ENCODE peak calls at places on chromosome X, in five cellular contexts. O, W, Y, H and P are unnamed samples.
A peak's percentile ranks its signal among the peaks of the same experiment; 100 is the strongest.

GRCh38 chrX:136754641-136755040 is 26.1 kb downstream of the ARHGEF6 start:
- DNase-seq in Y (no peak), H (no peak), O (no peak), W (no peak), P (peak; percentile 29)

GRCh38 chrX:41381685-41382084 is 47.7 kb downstream of the DDX3X start:
- DNase-seq in Y (peak; percentile 66), O (no peak), H (peak; percentile 61), W (peak; percentile 90), P (peak; percentile 18)

GRCh38 chrX:45322382-45322781 is 121.7 kb upstream of the DIPK2B start:
- DNase-seq in Y (peak; percentile 34), H (peak; percentile 26), O (peak; percentile 0), W (peak; percentile 83), P (peak; percentile 38)

GRCh38 chrX:136909706-136910564 is 29.4 kb upstream of the RBMX start:
- DNase-seq in H (peak; percentile 90), W (peak; percentile 91), Y (peak; percentile 83), O (peak; percentile 6), P (peak; percentile 89)

GRCh38 chrX:45750639-45751038 is 550.0 kb upstream of the DIPK2B start:
- DNase-seq in H (no peak), W (no peak), Y (no peak), O (no peak), P (no peak)

GRCh38 chrX:8873102-8873501 is 71.9 kb upstream of the FAM9A start:
- DNase-seq in W (no peak), Y (no peak), O (no peak), H (no peak), P (no peak)

GRCh38 chrX:15056044-15056443 is 182.8 kb downstream of the MOSPD2 start:
- DNase-seq in O (no peak), H (no peak), Y (no peak), W (peak; percentile 10), P (no peak)

GRCh38 chrX:53065066-53065465 is 16.5 kb downstream of the GPR173 start:
- DNase-seq in O (no peak), Y (no peak), W (no peak), H (no peak), P (no peak)

GRCh38 chrX:12567857-12568256 is 223.4 kb upstream of the PRPS2 start:
- DNase-seq in W (peak; percentile 13), H (no peak), Y (no peak), O (no peak), P (no peak)

GRCh38 chrX:155086202-155086840 is 15.0 kb downstream of the BRCC3 start:
- DNase-seq in Y (peak; percentile 30), H (no peak), O (no peak), W (peak; percentile 12), P (peak; percentile 39)

GRCh38 chrX:30141966-30142365 is 73.4 kb upstream of the MAGEB2 start:
- DNase-seq in O (no peak), W (peak; percentile 59), Y (no peak), H (peak; percentile 1), P (peak; percentile 25)

GRCh38 chrX:48831909-48832291 is 3.5 kb downstream of the PCSK1N start:
- DNase-seq in Y (no peak), W (no peak), O (no peak), H (no peak), P (no peak)

GRCh38 chrX:42976729-42977366 is 198.9 kb upstream of the PPP1R2C start:
- DNase-seq in H (no peak), W (no peak), O (no peak), Y (no peak), P (no peak)

GRCh38 chrX:110316351-110317078 is 1.4 kb downstream of the AMMECR1 start:
- DNase-seq in W (no peak), Y (no peak), H (no peak), O (no peak), P (peak; percentile 14)
- H3K27ac ChIP-seq in W (peak overlapping the region; percentile 99), Y (no peak overlapping the region), H (peak overlapping the region; percentile 85), O (no peak overlapping the region), P (no peak overlapping the region)

DNA sequence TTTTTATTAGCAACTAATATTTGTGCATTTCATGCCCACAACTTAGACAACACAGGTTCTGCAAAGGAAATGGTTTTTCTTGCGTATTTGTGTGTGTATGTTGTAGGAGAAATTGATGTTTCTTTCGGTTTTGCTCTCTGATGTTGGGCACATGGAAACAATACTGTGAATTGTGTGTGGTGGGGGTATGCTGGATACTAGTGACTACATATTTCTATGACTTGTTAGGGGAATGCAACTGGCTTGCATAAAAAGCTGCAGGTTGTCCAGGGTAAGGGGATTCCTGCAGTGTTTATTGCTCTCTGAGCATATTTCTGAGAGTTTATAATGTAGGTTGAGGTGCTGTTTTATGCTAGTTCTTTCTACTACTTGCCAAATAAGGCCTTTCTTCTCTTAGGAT is 11.6 kb downstream of the DLG3 start:
- DNase-seq in W (no peak), H (no peak), O (no peak), Y (no peak), P (no peak)
- H3K27ac ChIP-seq in W (no peak overlapping the region), H (no peak overlapping the region), O (no peak overlapping the region), Y (peak overlapping the region; percentile 92), P (no peak overlapping the region)

GRCh38 chrX:134622056-134622812 is 36.0 kb downstream of the PLAC1 start:
- DNase-seq in O (no peak), Y (no peak), W (peak; percentile 89), H (peak; percentile 83), P (no peak)
- H3K27ac ChIP-seq in O (no peak overlapping the region), Y (no peak overlapping the region), W (peak overlapping the region; percentile 90), H (peak overlapping the region; percentile 81), P (no peak overlapping the region)

GRCh38 chrX:108271397-108271787 is 166.8 kb downstream of the COL4A6 start:
- DNase-seq in O (no peak), H (no peak), Y (no peak), W (no peak), P (no peak)

GRCh38 chrX:108270280-108270679 is 167.9 kb downstream of the COL4A6 start:
- DNase-seq in Y (no peak), O (no peak), H (peak; percentile 31), W (no peak), P (no peak)

GRCh38 chrX:108270739-108271396 is 167.4 kb downstream of the COL4A6 start:
- DNase-seq in O (no peak), W (peak; percentile 12), H (no peak), Y (no peak), P (no peak)

GRCh38 chrX:108275732-108276131 is 162.5 kb downstream of the COL4A6 start:
- DNase-seq in Y (no peak), H (no peak), W (no peak), O (no peak), P (no peak)
- H3K27ac ChIP-seq in Y (no peak overlapping the region), H (no peak overlapping the region), W (peak overlapping the region; percentile 74), O (no peak overlapping the region), P (no peak overlapping the region)